ENCODE peak calls at places on chromosomes 1 and 21, in four cellular contexts. C, K, J and G are unnamed samples. For H3K4me1, the result is how much of the 10 kb centered on the place peaks cover.

GRCh38 chr1:3885611-3886010 is 14.5 kb downstream of the C1orf174 start:
- DNase-seq in J (no peak), C (no peak), K (no peak), G (no peak)

GRCh38 chr1:65526049-65526556 is 105.6 kb downstream of the LEPR start:
- DNase-seq in J (no peak), K (no peak), C (no peak), G (no peak)

GRCh38 chr1:34978926-34979325 is 6.2 kb downstream of the TMEM35B start:
- DNase-seq in K (peak), J (no peak), C (no peak), G (no peak)

GRCh38 chr1:48917901-48918603 is 141.4 kb upstream of the BEND5 start:
- DNase-seq in C (no peak), J (no peak), K (peak), G (no peak)

GRCh38 chr1:24263746-24264145 is 55.4 kb upstream of the GRHL3 start:
- DNase-seq in C (no peak), K (no peak), J (no peak), G (no peak)

GRCh38 chr1:187476671-187477070 is 647.9 kb downstream of the PLA2G4A start:
- DNase-seq in J (no peak), K (no peak), C (no peak), G (no peak)

GRCh38 chr1:229204863-229205777 is 65.8 kb upstream of the RAB4A start:
- DNase-seq in K (no peak), J (no peak), C (no peak), G (no peak)

GRCh38 chr21:25949701-25950100 is 214.9 kb downstream of the GABPA start:
- DNase-seq in J (no peak), K (no peak), C (no peak), G (no peak)

GRCh38 chr1:168491527-168492164 is 52.2 kb downstream of the XCL2 start:
- DNase-seq in C (no peak), K (peak), J (no peak), G (no peak)

GRCh38 chr1:197200468-197200899 is 54.0 kb upstream of the ASPM start:
- DNase-seq in C (no peak), K (no peak), J (no peak), G (no peak)

GRCh38 chr1:225026701-225027100 is 97.2 kb downstream of the DNAH14 start:
- DNase-seq in J (no peak), C (no peak), K (no peak), G (no peak)

GRCh38 chr1:246583056-246583440 is 16.8 kb downstream of the CNST start:
- DNase-seq in K (no peak), C (no peak), J (no peak), G (no peak)

GRCh38 chr1:113617438-113618141 is 141.7 kb downstream of the PHTF1 start:
- DNase-seq in J (no peak), K (no peak), C (no peak), G (no peak)

GRCh38 chr1:229227298-229227919 is 43.5 kb upstream of the RAB4A start:
- DNase-seq in C (peak), J (peak), K (peak), G (peak)

GRCh38 chr1:16984717-16985116 is 4.3 kb upstream of the MFAP2 start:
- DNase-seq in J (no peak), C (no peak), K (no peak), G (no peak)

GRCh38 chr1:37739222-37739621 is 25.7 kb downstream of the EPHA10 start:
- DNase-seq in K (peak), C (peak), J (no peak), G (peak)

GRCh38 chr21:46255758-46256337 is 27.3 kb upstream of the LSS start:
- DNase-seq in J (no peak), K (no peak), C (no peak), G (no peak)

GRCh38 chr1:206717237-206717989 is 32.7 kb downstream of the MAPKAPK2 start:
- DNase-seq in K (no peak), J (no peak), C (no peak), G (no peak)

GRCh38 chr1:68229927-68230812 is 2.2 kb downstream of the WLS start:
- DNase-seq in J (no peak), K (no peak), C (no peak), G (no peak)

GRCh38 chr1:113320972-113321680 is 69.2 kb upstream of the MAGI3 start:
- DNase-seq in C (no peak), K (no peak), J (no peak), G (no peak)

GRCh38 chr1:166322470-166322869 is 155.7 kb upstream of the FAM78B start:
- DNase-seq in K (no peak), C (no peak), J (no peak), G (no peak)

GRCh38 chr1:179440971-179441370 is 75.2 kb downstream of the AXDND1 start:
- DNase-seq in J (no peak), C (no peak), K (peak), G (no peak)

GRCh38 chr1:232305020-232305419 is 324.9 kb downstream of the SIPA1L2 start:
- DNase-seq in J (no peak), C (no peak), K (no peak), G (no peak)

GRCh38 chr1:15523104-15523921 is 702 bp downstream of the CASP9 start:
- DNase-seq in J (no peak), C (no peak), K (no peak), G (no peak)

GRCh38 chr1:241408170-241408569 is 51.2 kb upstream of the RGS7 start:
- DNase-seq in C (no peak), K (no peak), J (no peak), G (no peak)

GRCh38 chr1:192539450-192540132 is 36.0 kb upstream of the RGS1 start:
- DNase-seq in J (no peak), K (peak), C (peak), G (no peak)

GRCh38 chr1:22340066-22340465 is 111.6 kb upstream of the ZBTB40 start:
- DNase-seq in J (no peak), K (no peak), C (no peak), G (no peak)

GRCh38 chr1:93878501-93878888 is 511 bp downstream of the DNTTIP2 start:
- DNase-seq in K (peak), J (peak), C (peak), G (peak)

GRCh38 chr1:247407180-247407616 is 8.8 kb upstream of the NLRP3 start:
- DNase-seq in C (no peak), J (no peak), K (no peak), G (no peak)

GRCh38 chr21:44647222-44647552 is 973 bp downstream of the KRTAP10-11 start:
- DNase-seq in J (no peak), K (no peak), C (no peak), G (no peak)

GRCh38 chr1:59560807-59561450 is 253.8 kb upstream of the HOOK1 start:
- DNase-seq in J (no peak), K (peak), C (no peak), G (no peak)

GRCh38 chr1:24152631-24153494 is 9.9 kb upstream of the IL22RA1 start:
- DNase-seq in K (no peak), J (no peak), C (no peak), G (no peak)

GRCh38 chr21:37700641-37701202 is 215.5 kb downstream of the KCNJ6 start:
- DNase-seq in K (peak), C (peak), J (peak), G (peak)

GRCh38 chr1:166730299-166730888 is 108.9 kb upstream of the POGK start:
- DNase-seq in J (peak), C (peak), K (no peak), G (no peak)

GRCh38 chr1:155128755-155129473 is 1.2 kb downstream of the EFNA1 start:
- DNase-seq in K (peak), C (no peak), J (no peak), G (no peak)

GRCh38 chr1:155131285-155131684 is 3.6 kb downstream of the EFNA1 start:
- DNase-seq in C (no peak), J (no peak), K (no peak), G (no peak)

GRCh38 chr1:155128469-155128754 is 736 bp downstream of the EFNA1 start:
- DNase-seq in K (no peak), C (no peak), J (no peak), G (no peak)

GRCh38 chr1:155131846-155132245 is 3.8 kb upstream of the SLC50A1 start:
- DNase-seq in C (no peak), J (no peak), K (no peak), G (no peak)

DNA sequence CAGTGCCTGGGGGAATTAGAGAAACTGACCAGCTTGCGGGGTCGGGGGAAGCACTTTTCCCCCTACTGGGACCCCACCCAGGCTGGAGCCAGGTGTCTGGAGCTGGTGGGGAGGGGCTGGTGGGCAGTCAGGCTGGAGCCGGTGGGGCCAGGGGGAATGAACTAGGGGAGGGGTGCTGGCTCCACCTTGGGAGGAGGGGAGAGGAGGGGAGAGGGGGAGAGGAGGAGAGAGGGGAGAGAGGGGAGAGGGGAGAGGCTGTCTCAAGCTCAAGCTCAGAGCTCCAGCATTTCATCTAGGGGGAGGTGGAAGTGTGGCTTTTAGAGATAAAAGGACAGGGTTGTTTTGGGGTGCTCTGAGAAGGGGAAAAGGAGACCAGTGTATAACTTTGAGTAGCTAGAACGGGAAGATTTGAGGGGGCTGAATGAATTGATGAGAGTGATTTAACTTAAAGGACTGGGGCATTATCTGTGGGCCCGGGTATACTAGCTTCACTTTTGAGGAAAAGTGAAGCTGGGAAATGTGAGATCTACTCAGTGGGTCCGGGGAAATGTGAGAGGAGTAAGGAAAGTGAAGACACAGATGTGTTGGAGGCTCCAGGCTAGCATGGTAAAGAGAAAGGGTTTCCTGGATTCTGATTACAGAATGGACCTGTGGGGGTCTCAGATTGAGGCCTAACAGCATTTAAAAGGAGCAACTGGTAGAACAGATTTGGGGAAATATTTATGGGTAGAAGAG is 2.8 kb downstream of the EFNA1 start:
- DNase-seq in J (no peak), C (no peak), K (no peak), G (no peak)
- H3K4me1 ChIP-seq in J (half or more), C (half or more), K (half or more), G (half or more)

GRCh38 chr1:208047975-208048374 is 137.1 kb upstream of the CD34 start:
- DNase-seq in J (no peak), K (no peak), C (no peak), G (no peak)
- TF ChIP-seq SIN3A in J (no peak), K (no peak), C (no peak), G (no peak)

GRCh38 chr1:234498448-234499118 is 19.6 kb upstream of the TARBP1 start:
- DNase-seq in C (no peak), K (no peak), J (no peak), G (no peak)
- TF ChIP-seq TCF7L2 in C (no peak), K (no peak), J (no peak), G (no peak)

DNA sequence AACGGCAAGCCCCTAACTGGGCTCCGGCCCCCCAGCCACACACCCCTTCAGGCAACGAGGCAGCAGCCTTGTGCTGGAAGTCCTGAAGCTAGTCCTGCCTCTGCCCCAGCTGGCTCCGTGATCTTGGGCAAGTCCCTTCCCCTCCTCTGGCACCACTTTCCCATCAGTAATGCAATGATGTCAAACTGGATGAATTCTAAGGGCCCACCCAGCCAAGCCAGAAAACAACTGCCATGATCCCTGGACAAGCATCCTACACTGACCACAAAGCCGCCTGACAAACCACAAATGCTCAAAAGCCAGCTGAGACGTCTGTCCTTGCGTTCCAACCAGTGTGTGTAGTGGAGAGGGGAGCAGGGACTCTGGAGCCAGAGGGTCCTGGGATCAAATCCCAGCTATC is 26.8 kb downstream of the IFFO2 start:
- DNase-seq in J (no peak), C (no peak), K (no peak), G (no peak)
- H3K4me1 ChIP-seq in J (under half), C (half or more), K (under half), G (half or more)

GRCh38 chr1:99051611-99052283 is 47.1 kb upstream of the PLPPR5 start:
- DNase-seq in K (no peak), J (no peak), C (no peak), G (no peak)
- TF ChIP-seq SIN3A in K (no peak), J (no peak), C (no peak), G (no peak)

GRCh38 chr1:155458111-155458510 is 104.5 kb downstream of the ASH1L start:
- DNase-seq in J (no peak), C (no peak), K (peak), G (no peak)

GRCh38 chr1:155466617-155466972 is 96.0 kb downstream of the ASH1L start:
- DNase-seq in K (no peak), C (no peak), J (no peak), G (no peak)

GRCh38 chr1:155466996-155467395 is 95.6 kb downstream of the ASH1L start:
- DNase-seq in C (no peak), K (no peak), J (no peak), G (peak)

DNA sequence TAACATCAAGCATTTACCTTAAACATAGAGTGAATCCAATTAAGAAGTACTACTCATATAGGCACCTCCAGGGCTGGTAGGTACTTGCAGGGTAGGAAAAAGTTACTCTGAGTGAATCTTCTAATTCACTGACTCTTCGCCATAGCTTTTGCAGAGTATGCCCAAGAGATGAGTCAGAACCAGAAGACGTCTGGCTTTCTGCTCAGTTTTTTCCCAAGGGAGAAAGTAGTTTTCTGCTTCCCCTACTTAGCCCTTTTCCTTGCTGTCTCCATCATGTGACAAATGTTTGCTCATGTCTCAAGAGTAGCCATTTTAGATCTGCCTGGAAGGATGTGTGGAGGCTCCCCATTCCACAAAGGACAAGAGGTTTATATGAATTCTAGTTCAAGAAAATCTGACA is 98.7 kb downstream of the ASH1L start:
- DNase-seq in C (no peak), K (no peak), J (no peak), G (no peak)
- TF ChIP-seq TCF7L2 in C (no peak), K (no peak), J (no peak), G (no peak)